ENCODE peak calls at places on chromosomes 4 and X, in six cellular contexts. T, K, X, E, U and W are unnamed samples.

GRCh38 chrX:146054311-146054710 is 236.7 kb downstream of the SLITRK2 start:
- DNase-seq in K (no peak), U (no peak), T (no peak), E (no peak), X (no peak), W (no peak)

GRCh38 chrX:146863566-146863965 is 49.0 kb upstream of the CXorf51A start:
- DNase-seq in T (no peak), U (no peak), E (no peak), X (no peak), K (no peak), W (no peak)

GRCh38 chrX:41441934-41442823 is 5.0 kb upstream of the NYX start:
- DNase-seq in T (peak; percentile 60), E (peak; percentile 82), X (peak; percentile 73), K (peak; percentile 86), U (peak; percentile 53), W (peak; percentile 85)

GRCh38 chrX:43688586-43688985 is 32.5 kb downstream of the MAOA start:
- DNase-seq in X (no peak), U (no peak), T (no peak), K (no peak), E (no peak), W (no peak)

GRCh38 chr4:145565328-145565727 is 53.9 kb upstream of the MMAA start:
- DNase-seq in X (no peak), U (no peak), E (no peak), K (no peak), T (no peak), W (no peak)

GRCh38 chrX:31423575-31424284 is 351.9 kb upstream of the FTHL17 start:
- DNase-seq in K (peak; percentile 23), X (peak; percentile 52), U (peak; percentile 17), T (peak; percentile 14), E (peak; percentile 76), W (peak; percentile 74)

GRCh38 chr4:138114434-138114833 is 127.7 kb downstream of the SLC7A11 start:
- DNase-seq in U (no peak), E (no peak), T (no peak), X (no peak), K (no peak), W (no peak)

GRCh38 chrX:109362101-109362500 is 119.8 kb downstream of the GUCY2F start:
- DNase-seq in T (no peak), U (no peak), E (no peak), X (no peak), K (no peak), W (no peak)

GRCh38 chr4:48047896-48048295 is 31.3 kb downstream of the NIPAL1 start:
- DNase-seq in T (no peak), U (no peak), X (no peak), K (no peak), E (peak; percentile 65), W (no peak)

GRCh38 chrX:46325312-46325877 is 219.8 kb downstream of the ZNF674 start:
- DNase-seq in X (no peak), K (peak; percentile 67), T (no peak), U (peak; percentile 65), E (peak; percentile 15), W (peak; percentile 44)

GRCh38 chrX:30957753-30958152 is 68.7 kb upstream of the TAB3 start:
- DNase-seq in E (peak; percentile 21), T (peak; percentile 25), X (peak; percentile 17), K (no peak), U (no peak), W (peak; percentile 41)

GRCh38 chr4:184287697-184288255 is 70.1 kb upstream of the ENPP6 start:
- DNase-seq in T (peak; percentile 94), K (no peak), E (no peak), U (no peak), X (no peak), W (peak; percentile 72)

GRCh38 chrX:69137371-69137881 is 27.8 kb downstream of the PJA1 start:
- DNase-seq in U (no peak), T (no peak), X (peak; percentile 29), K (no peak), E (no peak), W (peak; percentile 33)

GRCh38 chrX:13778916-13779315 is 38.0 kb downstream of the GPM6B start:
- DNase-seq in X (peak; percentile 52), U (no peak), K (peak; percentile 13), T (no peak), E (no peak), W (no peak)

GRCh38 chr4:97123573-97123972 is 1019.7 kb downstream of the STPG2 start:
- DNase-seq in X (no peak), U (no peak), E (no peak), K (no peak), T (no peak), W (no peak)

GRCh38 chr4:106583567-106583966 is 215.0 kb upstream of the GIMD1 start:
- DNase-seq in T (no peak), K (no peak), X (peak; percentile 92), E (no peak), U (peak; percentile 87), W (peak; percentile 16)

GRCh38 chr4:83125738-83126141 is 11.2 kb upstream of the PLAC8 start:
- DNase-seq in T (no peak), X (no peak), U (no peak), K (peak; percentile 41), E (no peak), W (peak; percentile 20)

GRCh38 chr4:37889849-37890500 is 909 bp upstream of the TBC1D1 start:
- DNase-seq in U (no peak), T (no peak), E (no peak), X (no peak), K (no peak), W (peak; percentile 18)

GRCh38 chr4:157521916-157522315 is 301.4 kb downstream of the GRIA2 start:
- DNase-seq in E (no peak), K (no peak), X (peak; percentile 38), U (no peak), T (no peak), W (no peak)

GRCh38 chr4:73721419-73721818 is 18.9 kb upstream of the CXCL8 start:
- DNase-seq in U (no peak), K (no peak), T (no peak), X (peak; percentile 79), E (no peak), W (no peak)

GRCh38 chrX:140050906-140051305 is 85.6 kb upstream of the CXorf66 start:
- DNase-seq in X (peak; percentile 1), U (no peak), K (no peak), E (peak; percentile 7), T (no peak), W (no peak)

GRCh38 chr4:186557061-186557460 is 1.7 kb upstream of the MTNR1A start:
- DNase-seq in E (no peak), X (no peak), K (no peak), U (no peak), T (no peak), W (no peak)

GRCh38 chr4:1512081-1512737 is 106.0 kb upstream of the NKX1-1 start:
- DNase-seq in K (no peak), U (no peak), T (no peak), X (no peak), E (no peak), W (no peak)